ENCODE peak calls at places on chromosome 14, in ten cellular contexts. One of them, this sample, is unnamed.

GRCh38 chr14:23640524-23641141 is 4.5 kb downstream of the DHRS2 start:
- DNase-seq in stomach: no peak
- DNase-seq in right lobe of liver: no peak
- DNase-seq in IMR-90: peak
- DNase-seq in uterus: peak
- DNase-seq in tibial nerve: peak
- DNase-seq in ovary: peak
- DNase-seq in lower leg skin: no peak
- DNase-seq in heart left ventricle: peak
- DNase-seq in NB4: no peak
- DNase-seq in this sample: no peak

GRCh38 chr14:103347091-103347815 is 13.2 kb downstream of the EIF5 start:
- DNase-seq in heart left ventricle: no peak
- DNase-seq in NB4: no peak
- DNase-seq in lower leg skin: no peak
- DNase-seq in stomach: no peak
- DNase-seq in IMR-90: no peak
- DNase-seq in right lobe of liver: no peak
- DNase-seq in tibial nerve: no peak
- DNase-seq in uterus: no peak
- DNase-seq in ovary: no peak
- DNase-seq in this sample: no peak

GRCh38 chr14:33435911-33436310 is 497.2 kb downstream of the NPAS3 start:
- DNase-seq in heart left ventricle: no peak
- DNase-seq in uterus: no peak
- DNase-seq in right lobe of liver: no peak
- DNase-seq in tibial nerve: no peak
- DNase-seq in NB4: no peak
- DNase-seq in IMR-90: peak
- DNase-seq in lower leg skin: no peak
- DNase-seq in stomach: no peak
- DNase-seq in ovary: no peak
- DNase-seq in this sample: no peak

GRCh38 chr14:25197885-25198284 is 147.9 kb upstream of the STXBP6 start:
- DNase-seq in ovary: no peak
- DNase-seq in tibial nerve: no peak
- DNase-seq in IMR-90: no peak
- DNase-seq in lower leg skin: no peak
- DNase-seq in stomach: no peak
- DNase-seq in uterus: no peak
- DNase-seq in right lobe of liver: peak
- DNase-seq in heart left ventricle: no peak
- DNase-seq in NB4: no peak
- DNase-seq in this sample: no peak

GRCh38 chr14:81453166-81453766 is 53.1 kb upstream of the STON2 start:
- DNase-seq in lower leg skin: peak
- DNase-seq in IMR-90: peak
- DNase-seq in right lobe of liver: peak
- DNase-seq in uterus: no peak
- DNase-seq in heart left ventricle: peak
- DNase-seq in tibial nerve: peak
- DNase-seq in NB4: peak
- DNase-seq in stomach: peak
- DNase-seq in ovary: peak
- DNase-seq in this sample: peak

GRCh38 chr14:71142375-71143038 is 235.2 kb downstream of the PCNX1 start:
- DNase-seq in stomach: no peak
- DNase-seq in IMR-90: peak
- DNase-seq in NB4: peak
- DNase-seq in heart left ventricle: no peak
- DNase-seq in ovary: no peak
- DNase-seq in right lobe of liver: no peak
- DNase-seq in tibial nerve: no peak
- DNase-seq in uterus: no peak
- DNase-seq in lower leg skin: no peak
- DNase-seq in this sample: no peak

GRCh38 chr14:22926316-22926715 is 2.9 kb downstream of the PRMT5 start:
- DNase-seq in NB4: no peak
- DNase-seq in right lobe of liver: no peak
- DNase-seq in stomach: no peak
- DNase-seq in ovary: no peak
- DNase-seq in uterus: no peak
- DNase-seq in IMR-90: peak
- DNase-seq in heart left ventricle: no peak
- DNase-seq in tibial nerve: no peak
- DNase-seq in lower leg skin: no peak
- DNase-seq in this sample: no peak

GRCh38 chr14:68637106-68638021 is 155.5 kb downstream of the ZFP36L1 start:
- DNase-seq in uterus: peak
- DNase-seq in lower leg skin: peak
- DNase-seq in right lobe of liver: no peak
- DNase-seq in heart left ventricle: peak
- DNase-seq in NB4: no peak
- DNase-seq in IMR-90: peak
- DNase-seq in tibial nerve: no peak
- DNase-seq in stomach: no peak
- DNase-seq in ovary: no peak
- DNase-seq in this sample: peak

GRCh38 chr14:21668377-21668776 is 5.2 kb downstream of the OR4E1 start:
- DNase-seq in heart left ventricle: no peak
- DNase-seq in stomach: no peak
- DNase-seq in right lobe of liver: no peak
- DNase-seq in IMR-90: peak
- DNase-seq in tibial nerve: no peak
- DNase-seq in lower leg skin: no peak
- DNase-seq in uterus: no peak
- DNase-seq in NB4: no peak
- DNase-seq in ovary: no peak
- DNase-seq in this sample: no peak

GRCh38 chr14:60862283-60862682 is 118.6 kb downstream of the TRMT5 start:
- DNase-seq in ovary: peak
- DNase-seq in tibial nerve: peak
- DNase-seq in right lobe of liver: no peak
- DNase-seq in NB4: peak
- DNase-seq in heart left ventricle: peak
- DNase-seq in uterus: peak
- DNase-seq in lower leg skin: peak
- DNase-seq in IMR-90: no peak
- DNase-seq in stomach: peak
- DNase-seq in this sample: no peak

GRCh38 chr14:75310295-75311059 is 31.8 kb downstream of the FOS start:
- DNase-seq in uterus: peak
- DNase-seq in tibial nerve: peak
- DNase-seq in stomach: peak
- DNase-seq in lower leg skin: peak
- DNase-seq in NB4: no peak
- DNase-seq in heart left ventricle: peak
- DNase-seq in ovary: peak
- DNase-seq in right lobe of liver: no peak
- DNase-seq in IMR-90: peak
- DNase-seq in this sample: peak

DNA sequence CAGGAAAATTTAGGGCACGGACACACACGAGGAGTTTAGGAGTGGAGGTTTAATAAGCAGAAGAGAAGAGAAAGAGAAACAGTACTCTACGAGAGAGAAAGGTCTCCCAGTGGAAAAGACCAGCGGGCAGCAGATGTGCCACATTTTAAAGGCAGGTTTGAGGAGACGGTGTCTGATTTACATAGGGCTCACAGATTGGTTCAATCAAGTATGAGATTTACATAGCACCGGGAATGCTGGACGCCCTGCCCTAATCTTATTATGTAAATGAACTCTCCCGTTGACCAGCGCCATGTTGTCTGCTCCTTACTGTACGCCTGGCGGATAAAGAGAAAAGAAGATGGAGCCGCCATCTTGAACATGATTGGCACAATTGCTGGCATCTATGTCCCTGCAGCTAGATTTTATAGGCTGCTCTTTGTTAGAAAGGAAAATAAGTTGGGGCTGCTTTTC is 17.9 kb downstream of the NFKBIA start:
- DNase-seq in heart left ventricle: no peak
- DNase-seq in uterus: no peak
- DNase-seq in ovary: no peak
- DNase-seq in stomach: no peak
- DNase-seq in right lobe of liver: no peak
- DNase-seq in lower leg skin: no peak
- DNase-seq in IMR-90: no peak
- DNase-seq in NB4: no peak
- DNase-seq in tibial nerve: no peak
- DNase-seq in this sample: no peak
- TF ChIP-seq POLR2A in heart left ventricle: no peak
- TF ChIP-seq POLR2A in uterus: no peak
- TF ChIP-seq POLR2A in ovary: no peak
- TF ChIP-seq POLR2A in stomach: no peak
- TF ChIP-seq POLR2A in right lobe of liver: no peak
- TF ChIP-seq POLR2A in lower leg skin: no peak
- TF ChIP-seq POLR2A in IMR-90: no peak
- TF ChIP-seq POLR2A in NB4: no peak
- TF ChIP-seq POLR2A in tibial nerve: no peak
- TF ChIP-seq POLR2A in this sample: no peak

DNA sequence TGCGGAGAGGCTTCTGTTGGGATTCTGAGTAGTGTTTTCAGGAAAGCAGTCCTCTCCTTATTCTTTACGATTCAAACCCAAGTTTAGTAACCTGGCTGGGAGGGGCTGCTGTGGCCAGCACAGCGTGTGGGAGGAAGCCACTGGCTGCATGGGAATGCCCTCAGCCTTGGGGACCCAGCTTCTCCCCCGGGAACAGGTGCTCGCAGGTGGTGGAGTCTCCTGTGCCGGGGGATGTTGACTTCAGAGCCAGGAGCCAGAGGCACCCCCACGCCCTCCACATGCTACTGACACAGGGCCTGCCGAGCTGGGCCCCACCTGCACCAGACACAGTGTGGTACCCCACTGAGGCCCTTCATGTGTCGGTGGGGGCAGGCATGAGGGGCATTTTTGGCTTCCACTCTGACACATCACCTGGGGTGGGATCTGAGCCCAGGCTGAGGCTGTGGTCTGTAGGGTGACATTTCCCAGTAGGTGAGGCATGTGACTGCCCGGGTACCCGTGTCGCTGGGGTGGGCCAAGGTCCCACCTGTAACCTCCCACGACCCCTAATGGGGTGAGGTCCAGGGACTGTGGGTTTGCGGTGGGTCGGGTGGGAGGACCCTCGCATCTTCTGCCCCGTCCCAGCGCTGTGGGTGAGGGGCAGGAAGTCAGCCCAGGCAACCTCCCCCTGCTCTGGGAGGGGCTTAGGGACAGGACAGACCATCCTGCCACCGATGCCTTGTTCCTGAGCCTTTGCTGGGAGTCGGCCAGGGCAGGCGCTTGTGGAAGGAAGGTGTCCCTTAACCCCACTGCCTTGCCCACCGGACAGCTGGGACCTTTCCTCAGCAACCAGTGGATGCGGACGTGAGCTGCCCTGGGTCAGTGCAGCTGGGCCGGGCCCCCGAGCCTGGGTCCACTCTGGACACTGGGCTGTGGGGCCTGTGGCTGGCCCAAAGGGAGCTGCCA is 26.5 kb downstream of the MTA1 start:
- DNase-seq in NB4: no peak
- DNase-seq in IMR-90: no peak
- DNase-seq in right lobe of liver: no peak
- DNase-seq in ovary: no peak
- DNase-seq in heart left ventricle: no peak
- DNase-seq in lower leg skin: no peak
- DNase-seq in uterus: no peak
- DNase-seq in stomach: no peak
- DNase-seq in tibial nerve: no peak
- DNase-seq in this sample: no peak
- TF ChIP-seq POLR2A in NB4: no peak
- TF ChIP-seq POLR2A in IMR-90: no peak
- TF ChIP-seq POLR2A in right lobe of liver: no peak
- TF ChIP-seq POLR2A in ovary: no peak
- TF ChIP-seq POLR2A in heart left ventricle: no peak
- TF ChIP-seq POLR2A in lower leg skin: no peak
- TF ChIP-seq POLR2A in uterus: no peak
- TF ChIP-seq POLR2A in stomach: no peak
- TF ChIP-seq POLR2A in tibial nerve: no peak
- TF ChIP-seq POLR2A in this sample: no peak

DNA sequence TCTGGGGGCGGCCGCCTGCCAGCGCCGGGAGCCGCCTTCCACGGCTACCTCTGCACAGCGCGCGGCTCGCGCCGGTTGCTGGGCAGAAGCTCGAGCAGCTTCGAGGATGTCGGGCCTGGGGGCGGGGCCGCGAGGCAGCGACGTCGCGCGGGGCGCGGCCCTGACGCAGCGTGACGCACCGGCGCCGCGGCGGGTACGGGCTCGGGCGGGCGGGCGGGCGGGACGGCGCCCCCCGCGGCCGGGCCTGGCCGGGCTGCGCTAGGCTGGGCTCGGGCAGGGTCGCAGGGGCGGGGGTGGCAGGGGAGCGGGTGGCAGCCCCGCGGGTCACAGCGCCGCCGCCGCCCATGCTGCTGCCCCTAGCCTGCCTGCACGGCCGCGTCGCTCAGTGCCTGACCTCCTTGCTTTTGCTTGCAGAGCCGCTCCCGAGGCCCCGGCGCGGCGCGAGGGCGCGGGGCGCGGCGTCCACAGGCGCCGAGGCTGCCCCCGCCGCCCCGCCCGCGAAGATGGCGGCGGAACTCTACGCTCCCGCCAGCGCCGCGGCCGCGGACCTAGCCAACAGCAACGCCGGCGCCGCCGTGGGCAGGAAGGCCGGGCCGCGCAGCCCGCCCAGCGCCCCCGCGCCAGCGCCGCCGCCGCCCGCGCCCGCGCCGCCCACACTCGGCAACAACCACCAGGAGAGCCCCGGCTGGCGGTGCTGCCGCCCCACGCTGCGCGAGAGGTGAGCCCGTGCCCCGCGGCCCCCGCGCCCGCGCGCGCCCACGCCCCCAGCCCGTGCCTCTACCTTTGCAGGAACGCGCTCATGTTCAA is at the start of gene BTBD6:
- DNase-seq in right lobe of liver: peak
- DNase-seq in stomach: peak
- DNase-seq in uterus: peak
- DNase-seq in lower leg skin: peak
- DNase-seq in heart left ventricle: peak
- DNase-seq in tibial nerve: peak
- DNase-seq in NB4: peak
- DNase-seq in ovary: peak
- DNase-seq in IMR-90: peak
- DNase-seq in this sample: peak
- TF ChIP-seq POLR2A in right lobe of liver: no peak
- TF ChIP-seq POLR2A in stomach: no peak
- TF ChIP-seq POLR2A in uterus: no peak
- TF ChIP-seq POLR2A in lower leg skin: no peak
- TF ChIP-seq POLR2A in heart left ventricle: no peak
- TF ChIP-seq POLR2A in tibial nerve: no peak
- TF ChIP-seq POLR2A in NB4: peak
- TF ChIP-seq POLR2A in ovary: peak
- TF ChIP-seq POLR2A in IMR-90: no peak
- TF ChIP-seq POLR2A in this sample: no peak

GRCh38 chr14:105481886-105482454 is 4.7 kb upstream of the CRIP1 start:
- DNase-seq in uterus: peak
- DNase-seq in right lobe of liver: peak
- DNase-seq in IMR-90: peak
- DNase-seq in stomach: peak
- DNase-seq in NB4: peak
- DNase-seq in lower leg skin: peak
- DNase-seq in heart left ventricle: peak
- DNase-seq in tibial nerve: peak
- DNase-seq in ovary: peak
- DNase-seq in this sample: peak
- TF ChIP-seq POLR2A in uterus: no peak
- TF ChIP-seq POLR2A in right lobe of liver: no peak
- TF ChIP-seq POLR2A in IMR-90: no peak
- TF ChIP-seq POLR2A in stomach: no peak
- TF ChIP-seq POLR2A in NB4: no peak
- TF ChIP-seq POLR2A in lower leg skin: no peak
- TF ChIP-seq POLR2A in heart left ventricle: no peak
- TF ChIP-seq POLR2A in tibial nerve: peak
- TF ChIP-seq POLR2A in ovary: no peak
- TF ChIP-seq POLR2A in this sample: no peak

GRCh38 chr14:77023001-77023996 is 5.2 kb downstream of the IRF2BPL start:
- DNase-seq in NB4: no peak
- DNase-seq in IMR-90: peak
- DNase-seq in uterus: peak
- DNase-seq in heart left ventricle: peak
- DNase-seq in tibial nerve: no peak
- DNase-seq in ovary: peak
- DNase-seq in lower leg skin: no peak
- DNase-seq in right lobe of liver: peak
- DNase-seq in stomach: peak
- DNase-seq in this sample: no peak
- TF ChIP-seq POLR2A in NB4: no peak
- TF ChIP-seq POLR2A in IMR-90: no peak
- TF ChIP-seq POLR2A in uterus: no peak
- TF ChIP-seq POLR2A in heart left ventricle: no peak
- TF ChIP-seq POLR2A in tibial nerve: no peak
- TF ChIP-seq POLR2A in ovary: no peak
- TF ChIP-seq POLR2A in lower leg skin: no peak
- TF ChIP-seq POLR2A in right lobe of liver: peak
- TF ChIP-seq POLR2A in stomach: no peak
- TF ChIP-seq POLR2A in this sample: no peak

This sample was measured in breast epithelium.